ENCODE peak calls at places on chromosomes 2 and 18, in nine cellular contexts. W is BE2C, Y is stomach, U is ascending aorta, O is mammary epithelial cell, F is OCI-LY7, S is IMR-90, D is A549, G is testis. Q is an unnamed sample.

GRCh38 chr2:18435425-18436037 is 124.9 kb downstream of the RDH14 start:
- DNase-seq in W (peak), Y (no peak), U (no peak), O (peak), F (peak), S (peak), D (peak), G (peak), Q (peak)

GRCh38 chr2:8457620-8458255 is 224.1 kb upstream of the ID2 start:
- DNase-seq in W (no peak), Y (peak), U (no peak), O (no peak), F (no peak), S (no peak), D (no peak), G (no peak), Q (peak)

GRCh38 chr18:44039216-44039615 is 641.5 kb upstream of the SETBP1 start:
- DNase-seq in W (no peak), Y (no peak), U (no peak), O (no peak), F (no peak), S (no peak), D (no peak), G (no peak), Q (no peak)

GRCh38 chr2:47189635-47190034 is 34.5 kb upstream of the STPG4 start:
- DNase-seq in W (no peak), Y (no peak), U (no peak), O (peak), F (no peak), S (peak), D (peak), G (no peak), Q (no peak)

GRCh38 chr2:232398293-232399034 is 8.2 kb upstream of the ALPG start:
- DNase-seq in W (no peak), Y (no peak), U (no peak), O (peak), F (no peak), S (no peak), D (no peak), G (no peak), Q (no peak)

GRCh38 chr2:21026479-21027282 is 17.2 kb downstream of the APOB start:
- DNase-seq in W (no peak), Y (no peak), U (no peak), O (no peak), F (no peak), S (no peak), D (no peak), G (no peak), Q (no peak)

GRCh38 chr2:231533086-231533776 is 3.0 kb upstream of the NMUR1 start:
- DNase-seq in W (no peak), Y (no peak), U (no peak), O (no peak), F (no peak), S (no peak), D (no peak), G (no peak), Q (peak)

GRCh38 chr18:34929336-34929780 is 111.9 kb upstream of the MAPRE2 start:
- DNase-seq in W (no peak), Y (no peak), U (no peak), O (peak), F (no peak), S (peak), D (peak), G (no peak), Q (peak)

GRCh38 chr18:30450927-30451326 is 591.6 kb downstream of the DSC3 start:
- DNase-seq in W (no peak), Y (no peak), U (no peak), O (no peak), F (no peak), S (no peak), D (no peak), G (no peak), Q (no peak)

GRCh38 chr2:179129574-179130238 is 79.8 kb upstream of the CCDC141 start:
- DNase-seq in W (no peak), Y (no peak), U (no peak), O (no peak), F (peak), S (peak), D (peak), G (no peak), Q (no peak)

GRCh38 chr2:213001285-213001910 is 150.0 kb downstream of the IKZF2 start:
- DNase-seq in W (no peak), Y (no peak), U (no peak), O (no peak), F (no peak), S (no peak), D (no peak), G (no peak), Q (no peak)

GRCh38 chr2:46984642-46985476 is 69.3 kb upstream of the MCFD2 start:
- DNase-seq in W (no peak), Y (no peak), U (peak), O (peak), F (peak), S (peak), D (peak), G (peak), Q (no peak)

GRCh38 chr2:172339431-172340010 is 87.9 kb upstream of the ITGA6 start:
- DNase-seq in W (no peak), Y (no peak), U (no peak), O (peak), F (no peak), S (peak), D (no peak), G (no peak), Q (peak)

DNA sequence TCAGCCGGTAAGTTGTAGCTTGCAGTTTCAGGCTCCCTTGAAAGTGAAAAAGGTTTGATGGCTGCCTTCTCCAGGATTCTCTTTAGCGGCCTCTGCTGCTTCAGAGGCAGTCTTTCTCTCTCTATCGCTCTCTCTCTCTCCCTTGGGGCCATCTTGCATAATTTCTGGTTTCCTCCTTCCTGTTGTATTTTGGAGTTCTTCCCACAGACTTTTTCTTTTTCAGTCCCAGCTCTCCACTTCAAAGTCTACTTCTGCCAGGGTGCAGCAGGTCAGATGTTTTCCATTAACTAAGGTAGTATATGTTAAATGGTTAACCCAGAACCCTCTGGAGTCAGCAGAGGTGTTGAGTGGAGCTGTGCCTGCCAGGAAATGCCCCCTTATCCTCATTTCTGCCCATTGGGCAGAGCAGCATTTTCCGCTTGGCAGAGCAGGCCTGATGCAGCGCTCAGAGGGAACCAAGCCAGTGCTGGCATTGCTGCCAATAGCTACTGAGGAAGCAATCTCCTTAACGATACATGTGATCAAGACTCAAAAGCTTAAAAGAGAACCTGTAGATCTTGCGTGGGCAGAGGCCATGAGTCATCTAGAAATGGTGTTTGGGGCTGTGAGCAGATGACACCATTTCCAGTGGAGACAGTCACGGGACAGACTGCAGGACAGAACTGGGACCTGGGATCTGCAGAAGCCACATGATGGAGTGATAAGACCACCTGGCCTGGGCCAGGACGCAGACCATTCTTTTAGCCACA is 20.8 kb downstream of the DBI start:
- DNase-seq in W (no peak), Y (peak), U (peak), O (peak), F (no peak), S (peak), D (peak), G (peak), Q (no peak)
- TF ChIP-seq CTCF in W (peak), Y (no peak), U (no peak), O (no peak), F (peak), S (no peak), D (no peak), G (no peak), Q (no peak)

DNA sequence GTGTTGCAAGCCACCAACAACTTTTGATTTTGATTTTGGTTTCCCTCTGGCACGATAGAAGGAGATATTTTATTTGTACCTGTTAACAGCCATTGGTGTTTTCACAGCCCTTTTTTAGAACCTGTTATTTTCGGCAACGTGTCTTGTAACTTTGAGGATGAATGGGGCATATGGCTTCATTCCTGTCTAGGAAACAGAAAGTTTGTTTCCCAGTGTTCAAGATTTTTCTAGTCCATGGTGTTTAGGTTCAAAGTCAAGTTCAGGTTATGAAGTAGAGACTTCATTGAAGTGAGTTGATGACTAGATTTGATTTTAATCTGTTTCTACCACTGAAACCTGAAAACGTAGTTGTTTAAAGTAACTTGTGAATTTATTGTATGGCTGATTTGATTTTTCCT is 343 bp downstream of the RASGRP3 start:
- DNase-seq in W (no peak), Y (no peak), U (no peak), O (no peak), F (no peak), S (no peak), D (no peak), G (no peak), Q (no peak)
- H3K4me3 ChIP-seq in W (peak), Y (peak), U (peak), O (peak), F (peak), S (peak), D (peak), G (peak), Q (peak)

DNA sequence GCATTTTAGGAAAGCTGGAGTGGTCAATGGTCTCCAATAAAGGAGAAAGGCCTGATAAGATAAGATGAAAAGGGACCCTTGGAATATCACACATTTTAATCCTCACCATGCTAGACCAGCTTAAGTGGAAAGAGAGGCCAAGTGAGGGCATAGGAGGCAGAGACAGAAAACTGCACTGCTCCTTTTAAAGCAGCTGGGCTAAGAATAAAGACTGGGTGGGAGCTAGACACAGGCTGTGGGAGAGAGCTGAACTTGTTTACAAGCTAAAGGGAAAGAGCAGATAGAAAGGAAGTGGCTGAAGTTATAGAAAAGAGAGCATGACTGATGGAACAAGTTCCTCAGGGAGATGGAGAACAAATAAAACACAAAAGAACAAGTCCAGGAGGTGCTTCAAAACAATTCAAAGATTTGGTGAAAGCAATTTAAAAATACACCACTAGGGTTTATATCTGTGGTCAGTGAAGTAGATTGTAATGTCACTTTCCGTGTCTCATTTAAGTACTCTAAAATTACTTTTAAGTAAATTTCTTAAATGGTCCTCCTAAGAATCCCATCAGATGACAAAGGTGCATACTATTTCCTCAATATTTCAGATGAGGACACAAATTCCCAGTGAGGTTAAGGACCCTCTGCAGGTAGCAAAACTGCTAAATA is 7.5 kb downstream of the COL5A2 start:
- DNase-seq in W (no peak), Y (no peak), U (no peak), O (no peak), F (no peak), S (no peak), D (no peak), G (no peak), Q (no peak)
- TF ChIP-seq CTCF in W (no peak), Y (no peak), U (no peak), O (no peak), F (peak), S (no peak), D (no peak), G (no peak), Q (peak)

GRCh38 chr2:100321881-100322820 is at the start of gene LONRF2:
- DNase-seq in W (peak), Y (peak), U (no peak), O (no peak), F (no peak), S (no peak), D (peak), G (peak), Q (no peak)
- H3K4me3 ChIP-seq in W (peak), Y (peak), U (peak), O (peak), F (no peak), S (peak), D (peak), G (peak), Q (no peak)

DNA sequence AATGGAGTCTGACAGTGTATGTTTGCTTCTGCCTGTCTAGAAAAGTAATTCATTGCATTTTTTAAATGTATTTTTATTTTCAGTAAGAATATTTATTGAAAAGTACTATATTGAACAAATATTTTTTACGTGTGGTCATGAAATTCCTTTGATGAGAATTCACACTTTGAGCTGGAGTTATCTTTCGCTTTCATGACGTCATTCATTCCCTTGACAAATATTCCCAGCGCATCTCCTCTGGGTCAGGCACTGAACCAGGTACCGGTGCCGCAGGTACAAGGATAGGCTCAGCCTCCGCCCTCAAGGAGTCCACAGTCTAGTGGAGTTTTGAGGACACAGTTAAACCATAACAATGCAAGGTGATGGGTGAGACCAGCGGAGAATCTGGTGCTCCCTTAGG is 60.2 kb downstream of the GNAL start:
- DNase-seq in W (no peak), Y (no peak), U (no peak), O (no peak), F (no peak), S (no peak), D (no peak), G (no peak), Q (no peak)
- TF ChIP-seq CTCF in W (no peak), Y (no peak), U (no peak), O (no peak), F (no peak), S (no peak), D (no peak), G (no peak), Q (no peak)

DNA sequence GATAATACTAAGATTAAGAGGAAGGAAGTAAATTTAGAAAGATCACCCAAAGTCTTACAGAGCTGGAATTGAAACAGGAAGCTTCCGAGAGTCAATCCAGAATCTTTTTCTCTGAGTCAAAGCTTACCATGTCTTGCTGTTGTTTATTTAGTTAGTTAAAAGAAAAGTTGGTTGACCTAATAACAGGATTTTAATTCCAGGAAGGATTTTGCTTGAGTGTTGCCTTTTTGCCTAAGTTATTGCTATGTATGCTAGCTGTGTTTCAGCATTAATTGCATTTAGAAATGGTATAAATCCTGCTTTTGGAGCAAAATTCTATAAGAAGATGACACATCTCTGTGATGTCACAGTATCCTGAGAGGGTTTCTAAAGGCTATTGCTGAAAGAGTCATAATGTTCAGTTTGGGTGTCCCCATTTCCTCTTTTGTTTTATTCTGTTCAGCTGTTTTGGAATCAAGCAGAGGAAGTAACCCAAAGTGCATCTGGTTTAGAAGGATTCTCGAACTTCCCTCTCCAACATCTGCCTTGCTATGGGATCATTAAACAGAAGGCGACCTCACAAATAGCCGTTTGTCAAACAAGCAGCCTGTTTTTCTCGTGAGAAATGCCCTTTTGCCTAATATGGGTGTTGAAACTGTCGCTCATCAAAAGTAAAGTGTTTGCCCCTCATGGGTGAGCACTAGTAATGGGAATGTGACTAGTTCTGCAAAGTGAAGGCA is 271.5 kb upstream of the MMADHC start:
- DNase-seq in W (no peak), Y (no peak), U (no peak), O (no peak), F (no peak), S (peak), D (peak), G (no peak), Q (no peak)
- H3K4me3 ChIP-seq in W (no peak), Y (no peak), U (no peak), O (no peak), F (no peak), S (no peak), D (no peak), G (no peak), Q (no peak)

GRCh38 chr2:241180495-241180894 is 8.0 kb upstream of the ANO7 start:
- DNase-seq in W (no peak), Y (no peak), U (no peak), O (no peak), F (no peak), S (no peak), D (peak), G (no peak), Q (no peak)
- TF ChIP-seq CTCF in W (no peak), Y (no peak), U (no peak), O (no peak), F (no peak), S (no peak), D (no peak), G (no peak), Q (no peak)

DNA sequence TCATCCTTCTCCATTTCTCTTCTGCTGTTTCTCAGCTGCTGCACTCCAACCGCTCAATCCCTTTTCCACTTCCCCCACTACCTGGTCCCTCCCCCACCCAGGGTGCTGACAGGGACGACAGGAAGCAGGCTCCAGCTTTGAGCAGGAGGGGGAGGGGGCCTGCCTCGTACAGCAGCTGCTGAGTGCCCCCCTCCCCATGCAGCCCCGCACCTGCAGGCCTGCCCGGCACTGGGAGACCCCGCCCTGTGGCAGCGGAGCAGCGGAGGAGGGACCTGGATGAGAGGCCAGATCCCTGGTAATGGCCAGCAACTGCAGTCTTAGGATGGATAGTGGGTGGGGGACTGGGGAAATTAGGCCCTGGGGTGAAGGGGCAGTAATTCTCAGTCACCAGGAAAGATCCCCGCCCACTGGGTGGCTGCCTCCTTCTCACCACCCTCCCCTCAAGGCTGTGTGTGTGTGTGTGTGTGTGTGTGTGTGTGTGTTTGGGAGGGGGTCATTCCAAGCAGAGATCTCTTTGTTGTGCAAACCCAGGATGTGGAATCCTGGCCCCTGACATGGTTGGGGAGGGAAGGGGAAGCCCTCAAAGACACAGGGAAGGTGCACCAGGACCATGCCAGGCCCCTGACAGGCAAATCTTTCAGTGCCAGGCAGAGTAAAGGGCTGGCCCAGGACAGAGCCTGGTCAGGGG is 6.8 kb upstream of the CRYBA2 start:
- DNase-seq in W (peak), Y (no peak), U (no peak), O (no peak), F (no peak), S (no peak), D (no peak), G (no peak), Q (peak)
- H3K4me3 ChIP-seq in W (peak), Y (no peak), U (no peak), O (no peak), F (no peak), S (no peak), D (no peak), G (no peak), Q (no peak)

GRCh38 chr2:95312543-95313205 is 15.5 kb downstream of the KCNIP3 start:
- DNase-seq in W (no peak), Y (no peak), U (no peak), O (no peak), F (no peak), S (no peak), D (no peak), G (no peak), Q (no peak)
- TF ChIP-seq CTCF in W (no peak), Y (no peak), U (no peak), O (no peak), F (no peak), S (no peak), D (no peak), G (no peak), Q (no peak)